ENCODE peak calls at places on chromosomes 13 and 19, in five cellular contexts. G is K562, Q is spleen, C is HCT116, F is stomach. E is an unnamed sample.

GRCh38 chr19:56838930-56839664 is 1.4 kb downstream of the PEG3 start:
- DNase-seq in G (no peak), Q (peak; percentile 84), C (no peak), F (peak; percentile 69), E (peak; percentile 84)

GRCh38 chr19:13092608-13093260 is 9.9 kb downstream of the LYL1 start:
- DNase-seq in G (no peak), Q (no peak), C (no peak), F (no peak), E (no peak)

GRCh38 chr13:48559638-48560320 is 26.9 kb upstream of the RCBTB2 start:
- DNase-seq in G (peak; percentile 14), Q (no peak), C (no peak), F (no peak), E (no peak)

GRCh38 chr13:20348018-20348417 is 115.9 kb upstream of the GJB6 start:
- DNase-seq in G (no peak), Q (no peak), C (no peak), F (no peak), E (no peak)

GRCh38 chr13:78753457-78753856 is 94.5 kb upstream of the OBI1 start:
- DNase-seq in G (no peak), Q (no peak), C (no peak), F (no peak), E (no peak)

GRCh38 chr19:51539821-51540366 is 8.4 kb upstream of the SIGLEC6 start:
- DNase-seq in G (no peak), Q (no peak), C (no peak), F (no peak), E (no peak)

GRCh38 chr13:107545946-107546502 is 669.3 kb downstream of the LIG4 start:
- DNase-seq in G (no peak), Q (no peak), C (no peak), F (no peak), E (no peak)

GRCh38 chr13:65719831-65720230 is 1510.3 kb downstream of the PCDH9 start:
- DNase-seq in G (no peak), Q (no peak), C (no peak), F (no peak), E (no peak)

GRCh38 chr13:43269037-43269476 is 245.7 kb downstream of the DNAJC15 start:
- DNase-seq in G (no peak), Q (no peak), C (no peak), F (peak; percentile 70), E (peak; percentile 62)

GRCh38 chr13:79480954-79481684 is at the start of gene NDFIP2:
- DNase-seq in G (peak; percentile 77), Q (peak; percentile 94), C (peak; percentile 90), F (peak; percentile 89), E (peak; percentile 92)

GRCh38 chr19:50311723-50312635 is 17.2 kb downstream of the KCNC3 start:
- DNase-seq in G (peak; percentile 85), Q (no peak), C (no peak), F (no peak), E (no peak)

GRCh38 chr19:7869910-7870511 is 4.2 kb downstream of the PRR36 start:
- DNase-seq in G (peak; percentile 87), Q (peak; percentile 82), C (peak; percentile 79), F (peak; percentile 68), E (peak; percentile 63)

GRCh38 chr13:107373551-107373950 is 805.6 kb upstream of the ARGLU1 start:
- DNase-seq in G (no peak), Q (no peak), C (no peak), F (no peak), E (no peak)

GRCh38 chr19:44925114-44925891 is 10.9 kb downstream of the APOC1 start:
- DNase-seq in G (no peak), Q (peak; percentile 85), C (no peak), F (peak; percentile 52), E (peak; percentile 74)

GRCh38 chr13:98411617-98412310 is 165.1 kb downstream of the STK24 start:
- DNase-seq in G (no peak), Q (no peak), C (no peak), F (no peak), E (peak; percentile 20)

GRCh38 chr13:80096383-80096782 is 244.5 kb downstream of the SPRY2 start:
- DNase-seq in G (no peak), Q (no peak), C (no peak), F (no peak), E (no peak)

GRCh38 chr13:56886398-56886797 is 254.3 kb upstream of the PRR20A start:
- DNase-seq in G (no peak), Q (no peak), C (no peak), F (no peak), E (no peak)

GRCh38 chr19:38070573-38070972 is 153.4 kb downstream of the DPF1 start:
- DNase-seq in G (no peak), Q (no peak), C (no peak), F (no peak), E (no peak)

GRCh38 chr13:98823442-98823841 is 71.0 kb upstream of the SLC15A1 start:
- DNase-seq in G (no peak), Q (no peak), C (no peak), F (no peak), E (no peak)

GRCh38 chr19:13056052-13056660 is 46.5 kb downstream of the LYL1 start:
- DNase-seq in G (no peak), Q (no peak), C (peak; percentile 64), F (peak; percentile 52), E (peak; percentile 61)

GRCh38 chr13:102484329-102484728 is 82.5 kb upstream of the FGF14 start:
- DNase-seq in G (no peak), Q (no peak), C (no peak), F (no peak), E (no peak)

GRCh38 chr19:2478756-2479555 is 3.0 kb downstream of the GADD45B start:
- DNase-seq in G (no peak), Q (peak; percentile 95), C (no peak), F (peak; percentile 88), E (peak; percentile 82)
- TF ChIP-seq POLR2AphosphoS5 in G (no peak), Q (peak; percentile 87), C (peak; percentile 1), F (peak; percentile 26), E (peak; percentile 49)

GRCh38 chr19:2428756-2429711 is 1.6 kb upstream of the TIMM13 start:
- DNase-seq in G (no peak), Q (peak; percentile 75), C (no peak), F (no peak), E (no peak)
- TF ChIP-seq POLR2AphosphoS5 in G (no peak), Q (no peak), C (peak; percentile 9), F (no peak), E (no peak)

DNA sequence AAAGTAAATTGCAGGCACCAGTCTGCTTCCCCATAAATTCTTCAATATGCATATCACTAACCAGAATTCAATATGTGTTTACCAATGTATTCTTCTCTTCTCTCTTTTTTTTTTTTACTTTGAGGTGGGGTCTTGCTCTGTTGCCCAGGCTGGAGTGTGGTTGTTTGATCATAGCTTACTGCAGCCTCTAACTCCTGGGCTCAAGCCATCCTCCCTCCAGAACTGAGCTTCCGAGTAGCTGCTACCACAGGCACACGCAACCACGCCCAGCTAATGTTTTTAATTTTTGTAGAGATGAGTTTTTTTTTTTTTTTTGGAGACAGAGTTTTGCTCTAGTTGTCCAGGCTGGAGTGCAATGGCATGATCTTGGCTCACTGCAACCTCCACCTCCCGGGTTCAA is 16.8 kb downstream of the LTBP4 start:
- DNase-seq in G (no peak), Q (no peak), C (no peak), F (no peak), E (no peak)
- TF ChIP-seq POLR2AphosphoS5 in G (no peak), Q (no peak), C (no peak), F (no peak), E (no peak)

GRCh38 chr19:17861542-17862402 is 2.1 kb downstream of the RPL18A start:
- DNase-seq in G (no peak), Q (no peak), C (no peak), F (no peak), E (no peak)
- TF ChIP-seq POLR2AphosphoS5 in G (peak; percentile 42), Q (peak; percentile 18), C (peak; percentile 32), F (no peak), E (no peak)

DNA sequence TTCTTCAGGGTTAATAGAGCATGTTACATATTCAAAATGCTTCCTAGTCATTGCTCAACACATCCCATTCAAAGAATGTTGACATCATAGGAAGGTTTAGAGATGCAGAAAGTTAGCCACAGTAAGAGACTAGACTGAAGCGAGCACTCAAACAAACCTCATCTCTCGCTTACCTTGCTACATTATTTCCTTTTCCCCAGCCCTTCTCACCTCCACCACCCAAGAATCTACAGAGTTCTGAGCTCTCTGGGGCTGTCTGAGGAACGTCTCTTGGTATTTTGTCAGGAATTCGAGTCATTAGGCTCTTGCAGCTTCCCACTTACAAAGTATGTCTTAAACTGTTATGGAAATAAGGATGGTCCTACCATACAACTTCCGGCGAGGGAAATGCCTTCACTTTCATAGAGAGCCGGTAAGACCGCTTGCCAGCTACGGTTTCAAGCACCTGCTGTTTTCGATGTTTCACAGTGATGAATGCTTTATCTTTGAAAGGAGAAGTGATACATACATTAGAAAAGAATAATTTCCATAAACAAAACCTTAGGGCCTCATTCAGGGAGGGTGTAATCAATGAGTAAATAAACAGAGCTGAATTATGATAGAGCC is 65.1 kb downstream of the FLT1 start:
- DNase-seq in G (no peak), Q (no peak), C (no peak), F (no peak), E (peak; percentile 18)
- TF ChIP-seq POLR2AphosphoS5 in G (no peak), Q (no peak), C (no peak), F (no peak), E (no peak)

E was measured in transverse colon.